ENCODE peak calls at places on chromosomes 11 and 22, in six cellular contexts. L is CD4-positive, alpha-beta memory T cell; O is thoracic aorta; T is GM12878; R is adipocyte; Z is upper lobe of right lung. K is an unnamed sample. For H3K4me1 and H3K27me3, the result is how much of the 10 kb centered on the place peaks cover.

GRCh38 chr11:59559886-59560285 is 48.5 kb downstream of the OR4D9 start:
- DNase-seq in L (no peak), O (no peak), T (no peak), R (no peak), Z (no peak), K (no peak)

GRCh38 chr11:9001736-9002135 is 2.1 kb downstream of the NRIP3 start:
- DNase-seq in L (peak), O (no peak), T (no peak), R (peak), Z (no peak), K (no peak)

GRCh38 chr11:9039194-9039593 is 35.4 kb upstream of the NRIP3 start:
- DNase-seq in L (no peak), O (no peak), T (peak), R (no peak), Z (no peak), K (no peak)

GRCh38 chr11:79209540-79210266 is 231.1 kb downstream of the TENM4 start:
- DNase-seq in L (no peak), O (no peak), T (no peak), R (peak), Z (no peak), K (no peak)

GRCh38 chr22:41524809-41525449 is 19.3 kb downstream of the POLR3H start:
- DNase-seq in L (peak), O (no peak), T (no peak), R (no peak), Z (no peak), K (peak)

GRCh38 chr11:91248199-91248807 is 976.3 kb upstream of the FAT3 start:
- DNase-seq in L (no peak), O (no peak), T (no peak), R (peak), Z (no peak), K (no peak)

GRCh38 chr11:6925636-6926207 is 504 bp upstream of the ZNF215 start:
- DNase-seq in L (no peak), O (no peak), T (no peak), R (peak), Z (no peak), K (no peak)

GRCh38 chr11:44561275-44561781 is 4.1 kb upstream of the CD82 start:
- DNase-seq in L (no peak), O (no peak), T (no peak), R (no peak), Z (no peak), K (no peak)

GRCh38 chr11:67656278-67656922 is 5.9 kb upstream of the ACY3 start:
- DNase-seq in L (no peak), O (no peak), T (peak), R (no peak), Z (no peak), K (no peak)

GRCh38 chr11:8230921-8231847 is 32.5 kb downstream of the LMO1 start:
- DNase-seq in L (no peak), O (no peak), T (no peak), R (no peak), Z (peak), K (no peak)

GRCh38 chr22:18095101-18095805 is 15.4 kb upstream of the TUBA8 start:
- DNase-seq in L (no peak), O (no peak), T (no peak), R (no peak), Z (no peak), K (no peak)

GRCh38 chr11:2123628-2123960 is 15.6 kb downstream of the IGF2 start:
- DNase-seq in L (no peak), O (no peak), T (no peak), R (no peak), Z (no peak), K (no peak)

GRCh38 chr11:45180888-45181594 is 34.6 kb downstream of the PRDM11 start:
- DNase-seq in L (no peak), O (no peak), T (no peak), R (peak), Z (peak), K (peak)

GRCh38 chr11:65903068-65903481 is 2.9 kb upstream of the FOSL1 start:
- DNase-seq in L (no peak), O (no peak), T (no peak), R (peak), Z (no peak), K (no peak)

GRCh38 chr11:65906602-65907001 is 6.4 kb upstream of the FOSL1 start:
- DNase-seq in L (no peak), O (no peak), T (no peak), R (no peak), Z (no peak), K (no peak)

GRCh38 chr11:65911682-65912568 is 6.9 kb downstream of the C11orf68 start:
- DNase-seq in L (no peak), O (no peak), T (no peak), R (peak), Z (no peak), K (no peak)

GRCh38 chr11:65903715-65904114 is 3.5 kb upstream of the FOSL1 start:
- DNase-seq in L (no peak), O (no peak), T (no peak), R (no peak), Z (no peak), K (no peak)

DNA sequence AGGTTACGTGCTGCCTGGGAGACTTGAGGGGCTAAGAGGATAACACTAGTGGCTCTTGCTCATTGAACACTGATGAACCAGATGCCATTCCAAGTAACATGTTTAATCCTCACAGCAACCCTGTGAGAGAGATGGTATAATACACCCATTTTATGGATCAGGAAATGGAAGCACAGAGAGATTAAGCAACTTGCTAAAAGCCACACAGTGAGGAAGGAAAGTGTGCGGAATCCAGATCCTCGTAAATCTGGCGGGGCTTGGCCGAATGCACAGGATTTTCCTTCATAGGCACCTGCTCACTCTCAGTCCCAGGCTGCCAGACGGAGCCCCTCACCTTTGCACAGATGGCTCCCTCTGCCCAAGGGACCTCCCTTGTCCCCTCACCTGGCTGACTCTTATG is 7.7 kb upstream of the FOSL1 start:
- DNase-seq in L (no peak), O (no peak), T (no peak), R (no peak), Z (no peak), K (no peak)
- H3K4me1 ChIP-seq in L (under half), O (under half), T (under half), R (under half), Z (under half), K (under half)

GRCh38 chr11:117547188-117547831 is 219.7 kb downstream of the CEP164 start:
- DNase-seq in L (no peak), O (no peak), T (no peak), R (no peak), Z (no peak), K (no peak)

GRCh38 chr11:117547911-117548310 is 220.3 kb downstream of the CEP164 start:
- DNase-seq in L (no peak), O (no peak), T (no peak), R (no peak), Z (no peak), K (no peak)

GRCh38 chr11:117546431-117547160 is 218.9 kb downstream of the CEP164 start:
- DNase-seq in L (no peak), O (no peak), T (no peak), R (no peak), Z (no peak), K (no peak)

GRCh38 chr11:117544431-117544830 is 216.8 kb downstream of the CEP164 start:
- DNase-seq in L (no peak), O (no peak), T (no peak), R (no peak), Z (no peak), K (no peak)

DNA sequence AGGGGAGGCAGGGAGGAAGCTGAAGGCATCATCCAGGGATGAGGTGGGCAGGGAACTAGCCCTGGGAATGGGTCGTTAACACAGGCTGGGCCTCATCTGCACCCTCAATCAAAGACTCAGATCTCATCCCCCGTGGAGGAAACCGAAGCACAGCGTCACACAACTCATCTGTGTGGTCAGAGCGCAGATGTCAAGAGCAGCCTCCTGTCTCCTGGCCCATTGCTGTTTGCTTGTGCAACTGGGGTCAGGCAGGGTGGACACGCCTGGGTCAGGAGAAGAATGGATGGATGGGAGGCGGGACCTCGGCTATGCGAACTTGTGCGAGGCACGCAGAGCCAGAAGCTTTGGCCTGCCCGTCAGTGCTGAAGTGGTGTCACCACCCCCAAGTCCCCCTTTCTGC is 218.1 kb downstream of the CEP164 start:
- DNase-seq in L (no peak), O (no peak), T (no peak), R (no peak), Z (no peak), K (no peak)
- H3K27me3 ChIP-seq in L (under half), O (under half), T (under half), R (under half), Z (under half), K (under half)

DNA sequence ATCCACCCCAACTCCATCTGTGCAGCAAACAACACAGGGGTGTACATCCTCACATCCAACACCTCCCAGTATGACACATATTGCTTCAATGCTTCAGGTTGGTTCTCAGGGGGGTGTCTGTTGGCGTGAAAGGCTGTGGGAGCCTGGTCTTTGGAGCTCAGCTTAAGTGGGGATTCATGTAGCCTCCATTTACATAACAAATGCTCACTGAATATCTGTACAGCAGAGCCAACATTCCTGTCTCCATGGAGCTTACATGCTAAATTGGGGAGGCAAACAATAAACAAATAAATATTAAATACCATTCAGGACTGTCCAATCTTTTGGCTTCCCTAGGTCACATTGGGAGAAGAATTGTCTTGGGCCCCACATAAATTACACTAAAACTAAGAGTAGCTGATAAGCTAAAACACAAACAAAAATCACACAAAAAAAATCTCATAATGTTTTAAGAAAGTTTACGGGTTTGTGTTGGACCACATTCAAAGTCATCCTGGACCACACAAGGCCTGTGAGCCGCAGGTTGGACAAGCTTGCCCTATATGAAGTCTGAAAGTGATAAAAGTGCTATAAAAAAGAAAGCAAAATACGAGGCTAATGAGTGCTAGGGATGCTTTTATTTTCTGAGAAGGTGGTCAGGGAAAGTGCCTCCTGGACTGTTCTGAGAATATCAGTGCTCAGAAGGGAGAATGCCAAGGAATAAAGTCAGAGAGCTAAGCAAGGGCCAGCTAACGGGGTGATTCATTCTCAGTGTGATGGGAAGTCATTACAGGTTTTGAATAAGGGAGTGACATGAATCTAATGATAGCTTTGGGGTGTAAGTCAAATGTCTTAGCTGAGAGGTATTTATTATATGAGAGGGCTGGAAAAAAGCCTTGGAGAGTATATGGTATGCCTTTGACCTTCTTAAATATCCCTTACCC is 41.6 kb downstream of the CD44 start:
- DNase-seq in L (peak), O (no peak), T (no peak), R (no peak), Z (no peak), K (no peak)
- H3K4me1 ChIP-seq in L (half or more), O (under half), T (under half), R (half or more), Z (under half), K (half or more)

DNA sequence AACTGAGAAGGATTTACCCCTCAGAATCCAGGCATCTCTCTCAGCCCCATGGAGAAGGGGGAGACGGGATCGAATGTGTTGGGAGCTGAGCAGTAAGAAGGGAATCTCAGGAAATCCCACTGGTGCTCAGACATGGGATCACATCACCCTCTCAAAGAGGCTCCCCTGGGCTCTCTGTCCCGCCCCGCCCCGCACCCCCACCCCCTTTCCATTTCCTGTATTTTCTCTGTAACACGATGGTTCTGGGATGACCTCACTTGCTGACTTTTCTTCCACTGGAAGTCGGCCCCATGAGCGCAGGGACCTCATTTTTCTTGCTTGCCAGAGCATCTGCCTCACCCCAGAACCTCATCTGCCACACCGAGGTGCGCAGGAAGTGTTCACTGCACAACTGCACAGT is 100.1 kb downstream of the RPS6KA4 start:
- DNase-seq in L (no peak), O (no peak), T (no peak), R (no peak), Z (peak), K (no peak)
- H3K27me3 ChIP-seq in L (under half), O (under half), T (under half), R (under half), Z (under half), K (under half)

DNA sequence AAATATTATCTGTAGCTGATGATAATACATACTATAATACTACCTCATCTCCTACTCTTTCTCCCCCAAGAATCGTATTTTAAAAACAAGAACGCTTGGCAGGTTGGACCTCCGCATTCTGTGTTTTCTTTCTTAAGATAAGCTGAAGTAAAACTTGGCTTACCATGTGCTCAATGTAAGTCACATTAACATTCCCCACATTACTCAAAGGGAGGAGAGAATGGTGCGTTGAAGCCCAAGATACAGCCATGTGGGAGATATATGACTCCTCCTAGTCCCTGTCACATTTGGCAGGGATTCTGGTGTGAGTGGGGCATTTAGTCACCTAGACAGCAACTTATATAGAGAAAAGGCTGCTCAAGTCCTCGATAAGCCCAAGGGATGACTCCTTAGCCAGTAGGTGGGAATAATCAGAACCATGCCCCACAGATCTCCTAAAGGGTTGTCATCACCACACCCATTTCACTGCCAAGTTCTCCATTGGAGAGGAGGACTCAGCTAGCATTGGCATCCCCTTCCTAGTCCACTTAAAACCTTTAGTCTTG is 4.6 kb downstream of the PRSS23 start:
- DNase-seq in L (no peak), O (no peak), T (no peak), R (no peak), Z (no peak), K (no peak)
- H3K4me1 ChIP-seq in L (under half), O (under half), T (under half), R (under half), Z (under half), K (under half)

GRCh38 chr22:20656516-20656901 is 117.4 kb upstream of the SERPIND1 start:
- DNase-seq in L (no peak), O (no peak), T (no peak), R (no peak), Z (no peak), K (no peak)

GRCh38 chr22:20659258-20659657 is 114.7 kb upstream of the SERPIND1 start:
- DNase-seq in L (no peak), O (no peak), T (no peak), R (no peak), Z (no peak), K (no peak)

GRCh38 chr22:20658433-20659222 is 115.3 kb upstream of the SERPIND1 start:
- DNase-seq in L (no peak), O (no peak), T (no peak), R (no peak), Z (no peak), K (no peak)

GRCh38 chr22:20656902-20657836 is 116.7 kb upstream of the SERPIND1 start:
- DNase-seq in L (no peak), O (no peak), T (no peak), R (no peak), Z (no peak), K (no peak)

GRCh38 chr22:20657963-20658362 is 116.0 kb upstream of the SERPIND1 start:
- DNase-seq in L (no peak), O (no peak), T (no peak), R (no peak), Z (no peak), K (no peak)
- H3K27me3 ChIP-seq in L (under half), O (under half), T (under half), R (under half), Z (under half), K (under half)

GRCh38 chr11:12183827-12184620 is 73.6 kb downstream of the MICAL2 start:
- DNase-seq in L (no peak), O (no peak), T (no peak), R (no peak), Z (no peak), K (no peak)
- H3K4me1 ChIP-seq in L (under half), O (half or more), T (under half), R (under half), Z (under half), K (under half)

GRCh38 chr22:43241699-43242386 is 54.9 kb upstream of the TTLL12 start:
- DNase-seq in L (no peak), O (no peak), T (no peak), R (no peak), Z (no peak), K (no peak)
- H3K27me3 ChIP-seq in L (under half), O (under half), T (under half), R (half or more), Z (under half), K (under half)

DNA sequence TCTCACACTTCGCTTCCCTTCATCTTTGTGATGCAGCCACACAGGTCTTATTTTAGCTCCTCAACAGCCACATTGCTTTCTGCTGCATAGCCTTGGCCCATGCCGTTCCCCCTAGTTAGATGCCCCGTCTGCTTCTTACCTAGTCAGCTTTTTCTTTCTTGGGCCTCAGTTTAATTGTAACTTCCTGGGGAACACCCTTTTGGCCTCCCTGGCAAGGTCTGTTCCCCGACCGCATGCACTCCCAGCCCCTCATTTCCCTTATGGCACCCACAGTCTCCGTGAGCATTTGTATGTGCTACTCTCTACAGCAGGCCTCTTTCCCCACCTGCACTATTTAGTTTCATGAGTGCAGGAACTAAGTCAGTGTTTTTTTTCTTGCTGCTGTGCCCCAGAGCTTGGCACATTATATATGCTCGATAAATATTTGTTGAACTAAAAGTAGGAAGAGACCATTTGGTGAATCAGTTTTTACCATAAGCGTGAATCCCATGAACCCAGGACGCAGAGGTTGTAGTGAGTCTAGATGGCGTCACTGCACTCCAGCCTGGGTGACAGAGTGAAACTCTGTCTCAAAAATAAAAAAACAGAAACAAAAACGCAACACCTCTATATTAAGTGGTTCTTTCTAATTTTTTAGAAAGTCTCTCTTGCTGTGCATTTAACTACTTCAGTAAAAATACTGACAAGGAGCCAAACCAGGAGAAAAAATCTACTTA is 38.5 kb downstream of the TNRC6B start:
- DNase-seq in L (peak), O (no peak), T (peak), R (no peak), Z (no peak), K (no peak)
- H3K4me1 ChIP-seq in L (half or more), O (under half), T (under half), R (under half), Z (half or more), K (half or more)